ENCODE peak calls at places on chromosomes 6 and 20, in nine cellular contexts. One of them, this sample, is unnamed.

GRCh38 chr6:149919834-149920225 is 3.1 kb downstream of the RAET1G start:
- DNase-seq in heart right ventricle: no peak
- DNase-seq in heart left ventricle: no peak
- DNase-seq in mammary epithelial cell: no peak
- DNase-seq in left ventricle myocardium inferior: no peak
- DNase-seq in neural progenitor cell: no peak
- DNase-seq in CD4-positive, CD25-positive, alpha-beta regulatory T cell: no peak
- DNase-seq in mucosa of descending colon: no peak
- DNase-seq in neuronal stem cell: no peak
- DNase-seq in this sample: no peak

GRCh38 chr6:107641500-107641931 is 151.6 kb downstream of the SOBP start:
- DNase-seq in heart right ventricle: peak; percentile 74
- DNase-seq in heart left ventricle: peak; percentile 72
- DNase-seq in mammary epithelial cell: no peak
- DNase-seq in left ventricle myocardium inferior: peak; percentile 69
- DNase-seq in neural progenitor cell: no peak
- DNase-seq in CD4-positive, CD25-positive, alpha-beta regulatory T cell: no peak
- DNase-seq in mucosa of descending colon: no peak
- DNase-seq in neuronal stem cell: no peak
- DNase-seq in this sample: no peak

GRCh38 chr6:159913862-159914564 is 23.2 kb downstream of the MAS1 start:
- DNase-seq in heart right ventricle: no peak
- DNase-seq in heart left ventricle: no peak
- DNase-seq in mammary epithelial cell: no peak
- DNase-seq in left ventricle myocardium inferior: no peak
- DNase-seq in neural progenitor cell: no peak
- DNase-seq in CD4-positive, CD25-positive, alpha-beta regulatory T cell: no peak
- DNase-seq in mucosa of descending colon: no peak
- DNase-seq in neuronal stem cell: no peak
- DNase-seq in this sample: no peak

GRCh38 chr6:155443168-155443567 is 12.5 kb downstream of the NOX3 start:
- DNase-seq in heart right ventricle: no peak
- DNase-seq in heart left ventricle: no peak
- DNase-seq in mammary epithelial cell: no peak
- DNase-seq in left ventricle myocardium inferior: no peak
- DNase-seq in neural progenitor cell: no peak
- DNase-seq in CD4-positive, CD25-positive, alpha-beta regulatory T cell: no peak
- DNase-seq in mucosa of descending colon: no peak
- DNase-seq in neuronal stem cell: no peak
- DNase-seq in this sample: no peak

GRCh38 chr20:38373231-38373867 is 27.1 kb downstream of the LBP start:
- DNase-seq in heart right ventricle: no peak
- DNase-seq in heart left ventricle: no peak
- DNase-seq in mammary epithelial cell: no peak
- DNase-seq in left ventricle myocardium inferior: no peak
- DNase-seq in neural progenitor cell: no peak
- DNase-seq in CD4-positive, CD25-positive, alpha-beta regulatory T cell: no peak
- DNase-seq in mucosa of descending colon: no peak
- DNase-seq in neuronal stem cell: no peak
- DNase-seq in this sample: no peak

GRCh38 chr20:57097245-57097935 is 169.1 kb downstream of the BMP7 start:
- DNase-seq in heart right ventricle: no peak
- DNase-seq in heart left ventricle: no peak
- DNase-seq in mammary epithelial cell: no peak
- DNase-seq in left ventricle myocardium inferior: no peak
- DNase-seq in neural progenitor cell: peak; percentile 69
- DNase-seq in CD4-positive, CD25-positive, alpha-beta regulatory T cell: no peak
- DNase-seq in mucosa of descending colon: no peak
- DNase-seq in neuronal stem cell: no peak
- DNase-seq in this sample: no peak

GRCh38 chr6:89273816-89274215 is 41.3 kb downstream of the GABRR2 start:
- DNase-seq in heart right ventricle: no peak
- DNase-seq in heart left ventricle: no peak
- DNase-seq in mammary epithelial cell: no peak
- DNase-seq in left ventricle myocardium inferior: no peak
- DNase-seq in neural progenitor cell: no peak
- DNase-seq in CD4-positive, CD25-positive, alpha-beta regulatory T cell: no peak
- DNase-seq in mucosa of descending colon: no peak
- DNase-seq in neuronal stem cell: no peak
- DNase-seq in this sample: no peak

GRCh38 chr20:9515211-9515580 is 806 bp downstream of the LAMP5 start:
- DNase-seq in heart right ventricle: no peak
- DNase-seq in heart left ventricle: no peak
- DNase-seq in mammary epithelial cell: no peak
- DNase-seq in left ventricle myocardium inferior: no peak
- DNase-seq in neural progenitor cell: no peak
- DNase-seq in CD4-positive, CD25-positive, alpha-beta regulatory T cell: no peak
- DNase-seq in mucosa of descending colon: no peak
- DNase-seq in neuronal stem cell: no peak
- DNase-seq in this sample: no peak

GRCh38 chr6:130752292-130752691 is 74.9 kb upstream of the SMLR1 start:
- DNase-seq in heart right ventricle: no peak
- DNase-seq in heart left ventricle: no peak
- DNase-seq in mammary epithelial cell: no peak
- DNase-seq in left ventricle myocardium inferior: no peak
- DNase-seq in neural progenitor cell: no peak
- DNase-seq in CD4-positive, CD25-positive, alpha-beta regulatory T cell: no peak
- DNase-seq in mucosa of descending colon: no peak
- DNase-seq in neuronal stem cell: no peak
- DNase-seq in this sample: no peak

GRCh38 chr6:170243791-170244291 is 47.0 kb downstream of the DLL1 start:
- DNase-seq in heart right ventricle: no peak
- DNase-seq in heart left ventricle: no peak
- DNase-seq in mammary epithelial cell: no peak
- DNase-seq in left ventricle myocardium inferior: peak; percentile 18
- DNase-seq in neural progenitor cell: peak; percentile 49
- DNase-seq in CD4-positive, CD25-positive, alpha-beta regulatory T cell: no peak
- DNase-seq in mucosa of descending colon: no peak
- DNase-seq in neuronal stem cell: no peak
- DNase-seq in this sample: no peak

GRCh38 chr6:2810092-2810671 is 31.5 kb downstream of the SERPINB1 start:
- DNase-seq in heart right ventricle: no peak
- DNase-seq in heart left ventricle: no peak
- DNase-seq in mammary epithelial cell: peak; percentile 100
- DNase-seq in left ventricle myocardium inferior: no peak
- DNase-seq in neural progenitor cell: no peak
- DNase-seq in CD4-positive, CD25-positive, alpha-beta regulatory T cell: no peak
- DNase-seq in mucosa of descending colon: no peak
- DNase-seq in neuronal stem cell: no peak
- DNase-seq in this sample: no peak

GRCh38 chr6:105374010-105374420 is 28.9 kb downstream of the PREP start:
- DNase-seq in heart right ventricle: no peak
- DNase-seq in heart left ventricle: no peak
- DNase-seq in mammary epithelial cell: peak; percentile 79
- DNase-seq in left ventricle myocardium inferior: no peak
- DNase-seq in neural progenitor cell: no peak
- DNase-seq in CD4-positive, CD25-positive, alpha-beta regulatory T cell: no peak
- DNase-seq in mucosa of descending colon: no peak
- DNase-seq in neuronal stem cell: no peak
- DNase-seq in this sample: peak; percentile 63

GRCh38 chr6:56399672-56400263 is 152.4 kb upstream of the COL21A1 start:
- DNase-seq in heart right ventricle: no peak
- DNase-seq in heart left ventricle: no peak
- DNase-seq in mammary epithelial cell: no peak
- DNase-seq in left ventricle myocardium inferior: no peak
- DNase-seq in neural progenitor cell: no peak
- DNase-seq in CD4-positive, CD25-positive, alpha-beta regulatory T cell: no peak
- DNase-seq in mucosa of descending colon: no peak
- DNase-seq in neuronal stem cell: no peak
- DNase-seq in this sample: no peak

GRCh38 chr6:143205983-143206382 is 145.3 kb downstream of the AIG1 start:
- DNase-seq in heart right ventricle: no peak
- DNase-seq in heart left ventricle: no peak
- DNase-seq in mammary epithelial cell: no peak
- DNase-seq in left ventricle myocardium inferior: no peak
- DNase-seq in neural progenitor cell: no peak
- DNase-seq in CD4-positive, CD25-positive, alpha-beta regulatory T cell: no peak
- DNase-seq in mucosa of descending colon: no peak
- DNase-seq in neuronal stem cell: no peak
- DNase-seq in this sample: no peak

GRCh38 chr20:60053125-60053812 is 95.0 kb downstream of the CDH26 start:
- DNase-seq in heart right ventricle: no peak
- DNase-seq in heart left ventricle: no peak
- DNase-seq in mammary epithelial cell: no peak
- DNase-seq in left ventricle myocardium inferior: no peak
- DNase-seq in neural progenitor cell: no peak
- DNase-seq in CD4-positive, CD25-positive, alpha-beta regulatory T cell: no peak
- DNase-seq in mucosa of descending colon: no peak
- DNase-seq in neuronal stem cell: no peak
- DNase-seq in this sample: no peak

GRCh38 chr6:136750821-136751220 is 41.5 kb downstream of the MAP3K5 start:
- DNase-seq in heart right ventricle: no peak
- DNase-seq in heart left ventricle: no peak
- DNase-seq in mammary epithelial cell: no peak
- DNase-seq in left ventricle myocardium inferior: no peak
- DNase-seq in neural progenitor cell: no peak
- DNase-seq in CD4-positive, CD25-positive, alpha-beta regulatory T cell: no peak
- DNase-seq in mucosa of descending colon: no peak
- DNase-seq in neuronal stem cell: no peak
- DNase-seq in this sample: no peak

GRCh38 chr6:136753624-136754023 is 38.7 kb downstream of the MAP3K5 start:
- DNase-seq in heart right ventricle: no peak
- DNase-seq in heart left ventricle: no peak
- DNase-seq in mammary epithelial cell: peak; percentile 64
- DNase-seq in left ventricle myocardium inferior: no peak
- DNase-seq in neural progenitor cell: no peak
- DNase-seq in CD4-positive, CD25-positive, alpha-beta regulatory T cell: peak; percentile 86
- DNase-seq in mucosa of descending colon: peak; percentile 56
- DNase-seq in neuronal stem cell: no peak
- DNase-seq in this sample: no peak

GRCh38 chr6:136752554-136752953 is 39.7 kb downstream of the MAP3K5 start:
- DNase-seq in heart right ventricle: no peak
- DNase-seq in heart left ventricle: no peak
- DNase-seq in mammary epithelial cell: no peak
- DNase-seq in left ventricle myocardium inferior: no peak
- DNase-seq in neural progenitor cell: no peak
- DNase-seq in CD4-positive, CD25-positive, alpha-beta regulatory T cell: no peak
- DNase-seq in mucosa of descending colon: peak; percentile 61
- DNase-seq in neuronal stem cell: peak; percentile 5
- DNase-seq in this sample: no peak

GRCh38 chr6:136751478-136751956 is 40.8 kb downstream of the MAP3K5 start:
- DNase-seq in heart right ventricle: no peak
- DNase-seq in heart left ventricle: no peak
- DNase-seq in mammary epithelial cell: no peak
- DNase-seq in left ventricle myocardium inferior: no peak
- DNase-seq in neural progenitor cell: no peak
- DNase-seq in CD4-positive, CD25-positive, alpha-beta regulatory T cell: peak; percentile 94
- DNase-seq in mucosa of descending colon: no peak
- DNase-seq in neuronal stem cell: no peak
- DNase-seq in this sample: no peak

DNA sequence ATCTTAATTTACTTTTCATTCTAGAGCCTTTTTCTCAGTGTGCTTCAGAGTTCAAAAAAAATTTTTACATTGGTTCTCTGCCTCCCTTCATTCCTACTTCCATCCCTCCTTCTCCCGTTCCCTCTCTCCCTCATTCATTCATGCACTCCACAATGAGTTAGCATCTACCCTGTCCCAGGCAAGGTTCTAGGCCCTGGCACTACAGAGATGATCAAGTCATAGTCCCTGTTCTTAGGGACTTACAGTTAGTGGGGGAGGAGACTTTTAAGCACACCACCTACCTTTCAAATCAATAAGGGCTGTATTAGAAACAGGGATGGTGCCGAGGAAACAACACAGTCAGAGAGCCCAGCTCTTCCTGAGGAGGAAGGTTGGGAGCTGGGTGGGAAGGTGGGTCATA is 40.3 kb downstream of the MAP3K5 start:
- DNase-seq in heart right ventricle: no peak
- DNase-seq in heart left ventricle: no peak
- DNase-seq in mammary epithelial cell: no peak
- DNase-seq in left ventricle myocardium inferior: no peak
- DNase-seq in neural progenitor cell: no peak
- DNase-seq in CD4-positive, CD25-positive, alpha-beta regulatory T cell: no peak
- DNase-seq in mucosa of descending colon: no peak
- DNase-seq in neuronal stem cell: no peak
- DNase-seq in this sample: no peak
- H3K4me3 ChIP-seq in heart right ventricle: no peak overlapping the region
- H3K4me3 ChIP-seq in heart left ventricle: no peak overlapping the region
- H3K4me3 ChIP-seq in mammary epithelial cell: no peak overlapping the region
- H3K4me3 ChIP-seq in left ventricle myocardium inferior: no peak overlapping the region
- H3K4me3 ChIP-seq in neural progenitor cell: no peak overlapping the region
- H3K4me3 ChIP-seq in CD4-positive, CD25-positive, alpha-beta regulatory T cell: peak overlapping the region; percentile 75
- H3K4me3 ChIP-seq in mucosa of descending colon: no peak overlapping the region
- H3K4me3 ChIP-seq in neuronal stem cell: no peak overlapping the region
- H3K4me3 ChIP-seq in this sample: no peak overlapping the region

DNA sequence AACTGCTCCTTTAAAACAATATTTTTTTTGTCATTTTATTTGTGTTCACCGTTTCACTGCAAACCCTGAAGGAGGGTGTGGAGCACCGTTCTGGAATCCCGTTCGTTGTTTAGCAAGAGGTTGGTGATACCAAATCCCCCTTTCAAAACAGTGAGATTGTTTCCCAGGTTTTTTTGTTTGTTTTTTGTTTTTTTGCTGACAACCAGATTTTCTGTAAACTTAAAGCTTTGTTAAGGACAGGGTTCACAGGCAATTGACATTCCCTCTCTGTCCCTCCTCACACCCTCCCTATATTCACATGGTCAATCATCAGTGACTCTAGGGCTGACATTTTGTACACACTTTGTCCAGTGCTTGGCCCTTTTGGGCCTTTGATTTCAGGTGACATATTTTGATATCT is 21.0 kb upstream of the MROH8 start:
- DNase-seq in heart right ventricle: no peak
- DNase-seq in heart left ventricle: no peak
- DNase-seq in mammary epithelial cell: no peak
- DNase-seq in left ventricle myocardium inferior: no peak
- DNase-seq in neural progenitor cell: no peak
- DNase-seq in CD4-positive, CD25-positive, alpha-beta regulatory T cell: no peak
- DNase-seq in mucosa of descending colon: no peak
- DNase-seq in neuronal stem cell: no peak
- DNase-seq in this sample: no peak
- H3K36me3 ChIP-seq in heart right ventricle: peaks cover 76% of the 10 kb centered on the region
- H3K36me3 ChIP-seq in heart left ventricle: peaks cover 71% of the 10 kb centered on the region
- H3K36me3 ChIP-seq in mammary epithelial cell: peaks cover 35% of the 10 kb centered on the region
- H3K36me3 ChIP-seq in left ventricle myocardium inferior: peaks cover 62% of the 10 kb centered on the region
- H3K36me3 ChIP-seq in neural progenitor cell: peaks cover 6% of the 10 kb centered on the region
- H3K36me3 ChIP-seq in CD4-positive, CD25-positive, alpha-beta regulatory T cell: peaks cover 77% of the 10 kb centered on the region
- H3K36me3 ChIP-seq in mucosa of descending colon: no peaks in the 10 kb centered on the region
- H3K36me3 ChIP-seq in neuronal stem cell: peaks cover 23% of the 10 kb centered on the region
- H3K36me3 ChIP-seq in this sample: peaks cover 69% of the 10 kb centered on the region

DNA sequence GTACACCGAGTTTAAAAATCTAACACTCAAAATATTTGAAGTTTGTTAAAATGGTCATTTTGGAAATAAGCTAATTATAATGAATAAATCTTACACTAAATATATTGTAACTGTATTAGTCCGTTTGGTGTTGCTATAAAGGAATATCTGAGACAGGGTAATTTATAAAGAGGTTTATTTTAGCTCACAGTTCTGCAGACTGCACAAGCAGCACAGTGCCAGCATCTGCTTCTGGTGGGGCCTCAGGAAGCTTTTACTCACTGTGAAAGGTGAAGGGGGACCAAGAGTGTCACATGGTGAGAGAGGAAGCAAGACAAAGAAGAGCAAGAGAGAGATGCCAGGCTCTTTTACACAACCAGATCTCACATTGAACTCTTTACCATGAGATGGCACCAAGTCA is 17.1 kb downstream of the ELOVL5 start:
- DNase-seq in heart right ventricle: no peak
- DNase-seq in heart left ventricle: no peak
- DNase-seq in mammary epithelial cell: no peak
- DNase-seq in left ventricle myocardium inferior: no peak
- DNase-seq in neural progenitor cell: no peak
- DNase-seq in CD4-positive, CD25-positive, alpha-beta regulatory T cell: no peak
- DNase-seq in mucosa of descending colon: no peak
- DNase-seq in neuronal stem cell: no peak
- DNase-seq in this sample: no peak
- H3K4me1 ChIP-seq in heart right ventricle: peaks cover 47% of the 10 kb centered on the region
- H3K4me1 ChIP-seq in heart left ventricle: peaks cover 27% of the 10 kb centered on the region
- H3K4me1 ChIP-seq in mammary epithelial cell: peaks cover 20% of the 10 kb centered on the region
- H3K4me1 ChIP-seq in left ventricle myocardium inferior: peaks cover 61% of the 10 kb centered on the region
- H3K4me1 ChIP-seq in neural progenitor cell: peaks cover 16% of the 10 kb centered on the region
- H3K4me1 ChIP-seq in CD4-positive, CD25-positive, alpha-beta regulatory T cell: peaks cover 85% of the 10 kb centered on the region
- H3K4me1 ChIP-seq in mucosa of descending colon: peaks cover 4% of the 10 kb centered on the region
- H3K4me1 ChIP-seq in neuronal stem cell: peaks cover 14% of the 10 kb centered on the region
- H3K4me1 ChIP-seq in this sample: peaks cover 22% of the 10 kb centered on the region

GRCh38 chr6:42390228-42390934 is 61.3 kb downstream of the TRERF1 start:
- DNase-seq in heart right ventricle: no peak
- DNase-seq in heart left ventricle: no peak
- DNase-seq in mammary epithelial cell: no peak
- DNase-seq in left ventricle myocardium inferior: no peak
- DNase-seq in neural progenitor cell: no peak
- DNase-seq in CD4-positive, CD25-positive, alpha-beta regulatory T cell: peak; percentile 88
- DNase-seq in mucosa of descending colon: no peak
- DNase-seq in neuronal stem cell: no peak
- DNase-seq in this sample: no peak
- H3K4me3 ChIP-seq in heart right ventricle: no peak overlapping the region
- H3K4me3 ChIP-seq in heart left ventricle: no peak overlapping the region
- H3K4me3 ChIP-seq in mammary epithelial cell: no peak overlapping the region
- H3K4me3 ChIP-seq in left ventricle myocardium inferior: no peak overlapping the region
- H3K4me3 ChIP-seq in neural progenitor cell: no peak overlapping the region
- H3K4me3 ChIP-seq in CD4-positive, CD25-positive, alpha-beta regulatory T cell: peak overlapping the region; percentile 75
- H3K4me3 ChIP-seq in mucosa of descending colon: no peak overlapping the region
- H3K4me3 ChIP-seq in neuronal stem cell: no peak overlapping the region
- H3K4me3 ChIP-seq in this sample: no peak overlapping the region

This sample was measured in SJSA1.